ENCODE peak calls at places on chromosomes 3 and 15, in seven cellular contexts. Y, S, L, P, A, X and Q are unnamed samples.

GRCh38 chr3:49812916-49813496 is 747 bp downstream of the UBA7 start:
- DNase-seq in P (no peak), S (no peak), A (no peak), L (no peak), Y (no peak), X (peak), Q (no peak)

GRCh38 chr3:38723569-38724391 is 74.3 kb upstream of the SCN5A start:
- DNase-seq in A (peak), L (no peak), P (peak), S (no peak), X (no peak), Y (no peak), Q (no peak)

GRCh38 chr3:126130981-126131750 is 47.2 kb upstream of the SLC41A3 start:
- DNase-seq in P (no peak), S (no peak), Y (no peak), L (no peak), A (no peak), X (no peak), Q (no peak)

GRCh38 chr3:53186726-53187125 is 25.7 kb downstream of the PRKCD start:
- DNase-seq in P (no peak), A (no peak), L (no peak), X (no peak), Y (no peak), S (no peak), Q (no peak)

GRCh38 chr15:100847194-100847593 is 32.4 kb upstream of the ALDH1A3 start:
- DNase-seq in Y (no peak), P (no peak), A (no peak), S (no peak), L (no peak), X (no peak), Q (no peak)

GRCh38 chr3:122247825-122248185 is 64.3 kb downstream of the CASR start:
- DNase-seq in P (no peak), Y (peak), S (no peak), X (no peak), A (no peak), L (no peak), Q (no peak)

GRCh38 chr3:151156618-151157216 is 46.3 kb downstream of the GPR171 start:
- DNase-seq in L (no peak), X (peak), S (no peak), P (peak), A (peak), Y (peak), Q (peak)

GRCh38 chr3:150059729-150060128 is 89.0 kb upstream of the PFN2 start:
- DNase-seq in L (no peak), P (no peak), X (no peak), S (no peak), Y (no peak), A (no peak), Q (no peak)

GRCh38 chr15:96687388-96688107 is 357.0 kb downstream of the NR2F2 start:
- DNase-seq in A (no peak), Y (no peak), S (no peak), X (no peak), L (no peak), P (peak), Q (no peak)

GRCh38 chr3:17355591-17355990 is 386.8 kb downstream of the TBC1D5 start:
- DNase-seq in A (no peak), P (no peak), S (no peak), Y (no peak), X (peak), L (no peak), Q (no peak)

GRCh38 chr3:78765671-78766485 is 1001.9 kb downstream of the ROBO1 start:
- DNase-seq in X (no peak), Y (no peak), L (no peak), P (no peak), A (no peak), S (no peak), Q (no peak)

GRCh38 chr3:45712434-45713110 is 23.4 kb downstream of the SACM1L start:
- DNase-seq in Y (no peak), X (peak), S (no peak), P (no peak), A (no peak), L (no peak), Q (no peak)

GRCh38 chr3:45008117-45008516 is 18.0 kb upstream of the CLEC3B start:
- DNase-seq in X (peak), P (no peak), A (peak), S (no peak), Y (no peak), L (no peak), Q (peak)

GRCh38 chr3:123935830-123936229 is 25.2 kb downstream of the CCDC14 start:
- DNase-seq in L (no peak), X (no peak), S (no peak), P (no peak), Y (no peak), A (no peak), Q (no peak)

GRCh38 chr3:129604942-129605592 is 1.4 kb downstream of the PLXND1 start:
- DNase-seq in X (peak), S (no peak), Y (no peak), L (no peak), P (no peak), A (no peak), Q (no peak)

GRCh38 chr15:81280696-81281095 is 43.2 kb downstream of the STARD5 start:
- DNase-seq in Y (no peak), L (no peak), P (no peak), S (no peak), X (no peak), A (no peak), Q (no peak)

GRCh38 chr15:100988874-100989273 is 69.7 kb downstream of the LRRK1 start:
- DNase-seq in Y (no peak), A (no peak), X (no peak), P (no peak), S (no peak), L (no peak), Q (no peak)

GRCh38 chr3:184155644-184156521 is 706 bp downstream of the DVL3 start:
- DNase-seq in X (peak), L (peak), P (peak), Y (peak), A (no peak), S (peak), Q (no peak)